ENCODE peak calls at places on chromosomes 2 and 18, in ten cellular contexts. S is transverse colon, E is prostate gland, B is spleen, Z is upper lobe of left lung, N is breast epithelium, U is endothelial cell of umbilical vein, J is HCT116, O is suprapubic skin, R is GM12878. C is an unnamed sample.

GRCh38 chr2:111675419-111676194 is 208.4 kb downstream of the ANAPC1 start:
- DNase-seq in S (no peak), E (no peak), B (no peak), Z (no peak), N (no peak), U (no peak), J (no peak), O (no peak), R (no peak), C (no peak)

GRCh38 chr18:58993260-58993659 is 128.6 kb downstream of the ZNF532 start:
- DNase-seq in S (no peak), E (no peak), B (no peak), Z (no peak), N (no peak), U (peak; percentile 92), J (no peak), O (no peak), R (no peak), C (no peak)

GRCh38 chr2:43276962-43277383 is 50.6 kb upstream of the ZFP36L2 start:
- DNase-seq in S (no peak), E (peak; percentile 20), B (no peak), Z (peak; percentile 69), N (peak; percentile 64), U (peak; percentile 28), J (no peak), O (peak; percentile 55), R (no peak), C (peak; percentile 63)

GRCh38 chr18:27585602-27586173 is 400.6 kb upstream of the CHST9 start:
- DNase-seq in S (peak; percentile 21), E (no peak), B (no peak), Z (no peak), N (no peak), U (no peak), J (no peak), O (no peak), R (no peak), C (no peak)

GRCh38 chr18:76980663-76981387 is 151.8 kb downstream of the MBP start:
- DNase-seq in S (no peak), E (no peak), B (peak; percentile 79), Z (no peak), N (no peak), U (no peak), J (no peak), O (no peak), R (peak; percentile 38), C (no peak)

GRCh38 chr2:72378737-72379346 is 231.2 kb upstream of the CYP26B1 start:
- DNase-seq in S (no peak), E (no peak), B (no peak), Z (no peak), N (no peak), U (no peak), J (no peak), O (no peak), R (no peak), C (no peak)

GRCh38 chr2:39620067-39620466 is 45.6 kb upstream of the TMEM178A start:
- DNase-seq in S (peak; percentile 22), E (peak; percentile 22), B (no peak), Z (peak; percentile 49), N (no peak), U (peak; percentile 85), J (no peak), O (no peak), R (no peak), C (peak; percentile 56)

GRCh38 chr2:135662088-135662487 is 79.6 kb upstream of the UBXN4 start:
- DNase-seq in S (no peak), E (no peak), B (no peak), Z (no peak), N (no peak), U (no peak), J (no peak), O (no peak), R (no peak), C (no peak)

GRCh38 chr2:121063471-121063870 is 221.5 kb downstream of the TFCP2L1 start:
- DNase-seq in S (no peak), E (no peak), B (no peak), Z (no peak), N (no peak), U (no peak), J (no peak), O (no peak), R (no peak), C (no peak)

GRCh38 chr2:180006781-180007579 is at the start of gene CWC22:
- DNase-seq in S (peak; percentile 89), E (peak; percentile 92), B (peak; percentile 96), Z (peak; percentile 91), N (peak; percentile 75), U (peak; percentile 95), J (peak; percentile 89), O (peak; percentile 90), R (peak; percentile 91), C (peak; percentile 85)

GRCh38 chr2:20472569-20472968 is 25.7 kb downstream of the RHOB start:
- DNase-seq in S (no peak), E (no peak), B (peak; percentile 25), Z (peak; percentile 5), N (no peak), U (no peak), J (no peak), O (peak; percentile 34), R (no peak), C (peak; percentile 22)

GRCh38 chr2:96259497-96259921 is 6.3 kb downstream of the TMEM127 start:
- DNase-seq in S (peak; percentile 80), E (no peak), B (no peak), Z (peak; percentile 41), N (no peak), U (no peak), J (no peak), O (no peak), R (no peak), C (peak; percentile 63)
- TF ChIP-seq POLR2A in S (peak; percentile 44), E (no peak), B (no peak), Z (no peak), N (no peak), U (no peak), J (no peak), O (no peak), R (no peak), C (no peak)

GRCh38 chr2:168182850-168183249 is 64.5 kb downstream of the STK39 start:
- DNase-seq in S (no peak), E (no peak), B (no peak), Z (no peak), N (no peak), U (no peak), J (no peak), O (no peak), R (no peak), C (no peak)

GRCh38 chr2:168180483-168180882 is 66.9 kb downstream of the STK39 start:
- DNase-seq in S (no peak), E (no peak), B (no peak), Z (no peak), N (no peak), U (no peak), J (no peak), O (no peak), R (no peak), C (no peak)

GRCh38 chr2:168183308-168183997 is 63.9 kb downstream of the STK39 start:
- DNase-seq in S (no peak), E (no peak), B (no peak), Z (no peak), N (no peak), U (no peak), J (no peak), O (no peak), R (no peak), C (peak; percentile 37)

GRCh38 chr2:168180914-168181313 is 66.5 kb downstream of the STK39 start:
- DNase-seq in S (no peak), E (no peak), B (no peak), Z (no peak), N (no peak), U (no peak), J (no peak), O (no peak), R (no peak), C (no peak)

GRCh38 chr2:168181825-168182224 is 65.6 kb downstream of the STK39 start:
- DNase-seq in S (no peak), E (no peak), B (no peak), Z (no peak), N (no peak), U (no peak), J (no peak), O (no peak), R (no peak), C (no peak)
- H3K27ac ChIP-seq in S (no peak overlapping the region), E (no peak overlapping the region), B (no peak overlapping the region), Z (no peak overlapping the region), N (no peak overlapping the region), U (no peak overlapping the region), J (peak overlapping the region; percentile 70), O (no peak overlapping the region), R (no peak overlapping the region), C (no peak overlapping the region)

GRCh38 chr2:41886145-41886664 is 161.6 kb upstream of the PKDCC start:
- DNase-seq in S (no peak), E (no peak), B (no peak), Z (no peak), N (no peak), U (no peak), J (no peak), O (no peak), R (no peak), C (no peak)
- TF ChIP-seq POLR2AphosphoS5 in S (no peak), E (no peak), B (no peak), Z (no peak), N (no peak), U (no peak), J (no peak), O (no peak), R (no peak), C (no peak)

GRCh38 chr2:100969998-100970397 is 32.1 kb upstream of the RPL31 start:
- DNase-seq in S (no peak), E (no peak), B (peak; percentile 41), Z (no peak), N (no peak), U (no peak), J (no peak), O (no peak), R (no peak), C (no peak)
- TF ChIP-seq POLR2A in S (no peak), E (no peak), B (no peak), Z (no peak), N (no peak), U (no peak), J (no peak), O (no peak), R (no peak), C (no peak)

DNA sequence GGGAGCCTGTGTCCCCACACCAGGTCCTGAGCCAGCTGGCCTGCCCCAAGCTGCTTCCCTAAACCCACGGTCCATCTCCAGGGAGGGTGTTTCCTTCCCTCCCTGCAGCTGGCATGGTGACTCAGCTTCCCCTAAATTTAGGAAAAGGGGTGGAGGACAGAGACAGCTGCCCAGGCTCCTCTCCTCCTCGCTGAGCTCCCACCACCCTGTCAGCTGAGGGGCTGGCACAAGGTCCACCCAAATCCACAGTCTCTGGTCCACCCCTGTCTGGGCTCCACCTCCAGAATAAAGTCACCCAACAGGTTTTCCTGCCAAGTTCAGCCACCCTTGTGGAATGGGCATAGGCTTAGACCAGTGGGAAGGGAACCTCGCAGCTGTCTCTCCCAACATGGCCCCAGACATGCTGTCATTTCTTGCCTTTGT is 156.5 kb downstream of the TNS1 start:
- DNase-seq in S (no peak), E (no peak), B (no peak), Z (peak; percentile 47), N (no peak), U (no peak), J (no peak), O (no peak), R (no peak), C (peak; percentile 42)
- H3K27ac ChIP-seq in S (peak overlapping the region; percentile 91), E (no peak overlapping the region), B (no peak overlapping the region), Z (peak overlapping the region; percentile 21), N (peak overlapping the region; percentile 55), U (no peak overlapping the region), J (no peak overlapping the region), O (peak overlapping the region; percentile 53), R (no peak overlapping the region), C (peak overlapping the region; percentile 7)

GRCh38 chr2:24123212-24124002 is at the start of the genes FAM228B and PFN4:
- DNase-seq in S (peak; percentile 90), E (peak; percentile 86), B (peak; percentile 96), Z (peak; percentile 94), N (peak; percentile 87), U (peak; percentile 85), J (peak; percentile 59), O (peak; percentile 91), R (peak; percentile 41), C (peak; percentile 87)
- TF ChIP-seq POLR2AphosphoS5 in S (peak; percentile 84), E (no peak), B (peak; percentile 94), Z (peak; percentile 85), N (peak; percentile 73), U (peak; percentile 86), J (peak; percentile 81), O (no peak), R (peak; percentile 77), C (peak; percentile 90)